ENCODE peak calls at places on chromosomes 1 and 21, in five cellular contexts. W is GF-D8; B is cardiac muscle cell; Y is ACHN; P is activated CD4-positive, alpha-beta memory T cell treated with anti-CD3 and anti-CD28 coated beads, Interleukin-2, amount 10 ng/mL, durations not matched to agents 7 days and 5 days. Q is an unnamed sample.
A peak's percentile ranks its signal among the peaks of the same experiment; 100 is the strongest.

GRCh38 chr1:45530632-45531135 is 9.0 kb upstream of the PRDX1 start:
- DNase-seq in W (no peak), B (no peak), Y (no peak), P (no peak), Q (no peak)

GRCh38 chr21:37912616-37913015 is 3.6 kb downstream of the KCNJ6 start:
- DNase-seq in W (no peak), B (no peak), Y (no peak), P (no peak), Q (no peak)

GRCh38 chr1:162175393-162175792 is 105.9 kb downstream of the NOS1AP start:
- DNase-seq in W (no peak), B (peak; percentile 71), Y (no peak), P (no peak), Q (no peak)

GRCh38 chr1:98315309-98315708 is 346.2 kb upstream of the SNX7 start:
- DNase-seq in W (no peak), B (no peak), Y (no peak), P (no peak), Q (no peak)

GRCh38 chr1:78831731-78832360 is 174.7 kb downstream of the ADGRL4 start:
- DNase-seq in W (no peak), B (no peak), Y (peak; percentile 52), P (no peak), Q (no peak)

GRCh38 chr1:224609333-224609732 is 6.8 kb upstream of the CNIH3 start:
- DNase-seq in W (no peak), B (no peak), Y (no peak), P (no peak), Q (no peak)

GRCh38 chr1:108644984-108645383 is 15.9 kb downstream of the HENMT1 start:
- DNase-seq in W (no peak), B (no peak), Y (no peak), P (peak; percentile 67), Q (no peak)

GRCh38 chr1:116855788-116856187 is 53.9 kb upstream of the PTGFRN start:
- DNase-seq in W (no peak), B (no peak), Y (no peak), P (no peak), Q (no peak)

GRCh38 chr1:44819594-44820327 is 11.4 kb downstream of the BTBD19 start:
- DNase-seq in W (peak; percentile 75), B (peak; percentile 91), Y (peak; percentile 95), P (peak; percentile 87), Q (peak; percentile 90)

GRCh38 chr1:27589841-27590426 is 14.0 kb downstream of the AHDC1 start:
- DNase-seq in W (no peak), B (peak; percentile 57), Y (peak; percentile 30), P (no peak), Q (no peak)

GRCh38 chr1:247277211-247277610 is 21.3 kb downstream of the VN1R5 start:
- DNase-seq in W (no peak), B (no peak), Y (peak; percentile 42), P (no peak), Q (no peak)

GRCh38 chr1:75257424-75257823 is 123.2 kb downstream of the LHX8 start:
- DNase-seq in W (no peak), B (peak; percentile 24), Y (no peak), P (no peak), Q (no peak)

GRCh38 chr1:157438236-157439012 is 113.9 kb downstream of the FCRL5 start:
- DNase-seq in W (no peak), B (no peak), Y (no peak), P (no peak), Q (no peak)

Q was measured in K562.